ENCODE peak calls at places on chromosomes 1 and 21, in four cellular contexts. One of them, this sample, is unnamed.

GRCh38 chr21:16870116-16870515 is 642.7 kb upstream of the CXADR start:
- DNase-seq in MG63: no peak
- DNase-seq in CD8-positive, alpha-beta T cell: no peak
- DNase-seq in body of pancreas: no peak
- DNase-seq in this sample: peak

GRCh38 chr1:210264521-210265380 is 32.2 kb downstream of the SERTAD4 start:
- DNase-seq in body of pancreas: no peak
- DNase-seq in CD8-positive, alpha-beta T cell: no peak
- DNase-seq in MG63: no peak
- DNase-seq in this sample: no peak

GRCh38 chr1:16348414-16349182 is 3.7 kb downstream of the FBXO42 start:
- DNase-seq in body of pancreas: no peak
- DNase-seq in CD8-positive, alpha-beta T cell: no peak
- DNase-seq in MG63: no peak
- DNase-seq in this sample: peak

GRCh38 chr1:155540000-155540874 is 22.4 kb downstream of the ASH1L start:
- DNase-seq in CD8-positive, alpha-beta T cell: no peak
- DNase-seq in MG63: no peak
- DNase-seq in body of pancreas: no peak
- DNase-seq in this sample: no peak

GRCh38 chr21:33751120-33751519 is 108.8 kb downstream of the ITSN1 start:
- DNase-seq in MG63: no peak
- DNase-seq in body of pancreas: no peak
- DNase-seq in CD8-positive, alpha-beta T cell: no peak
- DNase-seq in this sample: peak

GRCh38 chr1:68600049-68600661 is 103.3 kb upstream of the DEPDC1 start:
- DNase-seq in MG63: no peak
- DNase-seq in body of pancreas: peak
- DNase-seq in CD8-positive, alpha-beta T cell: no peak
- DNase-seq in this sample: no peak

GRCh38 chr1:150221552-150221951 is 14.4 kb downstream of the ANP32E start:
- DNase-seq in MG63: no peak
- DNase-seq in body of pancreas: no peak
- DNase-seq in CD8-positive, alpha-beta T cell: no peak
- DNase-seq in this sample: no peak

GRCh38 chr1:209641216-209642181 is 10.7 kb downstream of the LAMB3 start:
- DNase-seq in MG63: no peak
- DNase-seq in CD8-positive, alpha-beta T cell: no peak
- DNase-seq in body of pancreas: peak
- DNase-seq in this sample: no peak

GRCh38 chr21:15928196-15928595 is 198.4 kb downstream of the USP25 start:
- DNase-seq in MG63: no peak
- DNase-seq in body of pancreas: no peak
- DNase-seq in CD8-positive, alpha-beta T cell: no peak
- DNase-seq in this sample: no peak

GRCh38 chr21:30448514-30448913 is 8.4 kb downstream of the KRTAP15-1 start:
- DNase-seq in MG63: no peak
- DNase-seq in CD8-positive, alpha-beta T cell: no peak
- DNase-seq in body of pancreas: no peak
- DNase-seq in this sample: no peak

GRCh38 chr1:27144920-27145661 is 9.8 kb downstream of the SLC9A1 start:
- DNase-seq in CD8-positive, alpha-beta T cell: no peak
- DNase-seq in MG63: peak
- DNase-seq in body of pancreas: no peak
- DNase-seq in this sample: peak

DNA sequence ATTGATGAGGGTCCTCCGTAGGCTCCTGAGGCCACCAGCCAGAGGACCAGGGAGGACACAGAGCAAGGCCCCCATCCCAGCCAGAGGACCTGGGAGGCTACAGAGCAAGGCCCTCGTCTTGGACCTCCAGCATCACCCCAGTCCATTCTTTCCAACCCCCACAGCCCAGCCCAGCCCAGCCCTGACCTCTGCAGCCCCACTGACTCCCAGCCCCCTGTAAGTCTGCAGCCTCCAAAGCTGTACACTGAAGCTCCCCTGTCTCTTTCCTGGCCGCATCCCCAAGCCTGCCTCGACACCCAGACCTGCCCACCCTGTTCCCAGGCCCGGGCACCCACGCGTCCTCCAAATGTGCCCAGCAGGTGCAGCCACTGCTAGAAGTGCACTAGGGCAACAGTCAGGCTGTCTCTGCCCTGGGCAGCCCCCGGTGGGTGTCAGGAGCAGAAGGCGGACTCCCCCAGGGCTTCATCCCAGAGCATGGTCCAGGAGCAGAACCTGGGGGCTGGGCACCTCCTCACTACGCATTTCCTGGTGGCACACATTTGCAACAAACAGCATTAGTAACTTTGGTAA is 2.1 kb downstream of the DVL1 start:
- DNase-seq in body of pancreas: no peak
- DNase-seq in CD8-positive, alpha-beta T cell: no peak
- DNase-seq in MG63: no peak
- DNase-seq in this sample: no peak
- H3K4me3 ChIP-seq in body of pancreas: no peak
- H3K4me3 ChIP-seq in CD8-positive, alpha-beta T cell: no peak
- H3K4me3 ChIP-seq in MG63: peak
- H3K4me3 ChIP-seq in this sample: peak

DNA sequence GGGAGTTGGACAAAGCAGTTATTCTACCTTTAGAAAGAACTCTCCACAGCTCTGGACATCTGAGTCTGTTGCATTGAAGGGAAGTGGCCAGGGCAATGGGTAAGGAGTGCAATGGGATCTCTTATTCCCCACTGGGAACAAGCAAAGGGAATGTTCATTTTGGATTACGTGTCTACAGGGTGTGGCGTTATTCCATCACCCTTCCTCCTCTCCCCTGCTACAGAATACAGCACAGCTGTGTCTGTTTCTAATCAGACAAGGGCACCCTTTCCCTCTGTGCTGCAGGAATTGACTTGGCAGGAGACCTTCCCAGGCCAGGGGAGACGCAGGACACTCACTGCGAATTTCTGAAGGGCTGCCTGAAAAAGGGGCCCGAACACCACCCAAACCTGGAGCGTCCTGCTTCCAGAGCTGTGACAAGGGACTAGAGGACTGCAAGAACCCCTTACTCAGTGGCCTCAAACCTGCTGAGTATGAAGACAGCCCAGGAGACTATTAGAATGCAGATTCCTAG is 163.6 kb upstream of the RAB4A start:
- DNase-seq in CD8-positive, alpha-beta T cell: no peak
- DNase-seq in MG63: no peak
- DNase-seq in body of pancreas: no peak
- DNase-seq in this sample: no peak
- H3K4me3 ChIP-seq in CD8-positive, alpha-beta T cell: no peak
- H3K4me3 ChIP-seq in MG63: no peak
- H3K4me3 ChIP-seq in body of pancreas: no peak
- H3K4me3 ChIP-seq in this sample: no peak

DNA sequence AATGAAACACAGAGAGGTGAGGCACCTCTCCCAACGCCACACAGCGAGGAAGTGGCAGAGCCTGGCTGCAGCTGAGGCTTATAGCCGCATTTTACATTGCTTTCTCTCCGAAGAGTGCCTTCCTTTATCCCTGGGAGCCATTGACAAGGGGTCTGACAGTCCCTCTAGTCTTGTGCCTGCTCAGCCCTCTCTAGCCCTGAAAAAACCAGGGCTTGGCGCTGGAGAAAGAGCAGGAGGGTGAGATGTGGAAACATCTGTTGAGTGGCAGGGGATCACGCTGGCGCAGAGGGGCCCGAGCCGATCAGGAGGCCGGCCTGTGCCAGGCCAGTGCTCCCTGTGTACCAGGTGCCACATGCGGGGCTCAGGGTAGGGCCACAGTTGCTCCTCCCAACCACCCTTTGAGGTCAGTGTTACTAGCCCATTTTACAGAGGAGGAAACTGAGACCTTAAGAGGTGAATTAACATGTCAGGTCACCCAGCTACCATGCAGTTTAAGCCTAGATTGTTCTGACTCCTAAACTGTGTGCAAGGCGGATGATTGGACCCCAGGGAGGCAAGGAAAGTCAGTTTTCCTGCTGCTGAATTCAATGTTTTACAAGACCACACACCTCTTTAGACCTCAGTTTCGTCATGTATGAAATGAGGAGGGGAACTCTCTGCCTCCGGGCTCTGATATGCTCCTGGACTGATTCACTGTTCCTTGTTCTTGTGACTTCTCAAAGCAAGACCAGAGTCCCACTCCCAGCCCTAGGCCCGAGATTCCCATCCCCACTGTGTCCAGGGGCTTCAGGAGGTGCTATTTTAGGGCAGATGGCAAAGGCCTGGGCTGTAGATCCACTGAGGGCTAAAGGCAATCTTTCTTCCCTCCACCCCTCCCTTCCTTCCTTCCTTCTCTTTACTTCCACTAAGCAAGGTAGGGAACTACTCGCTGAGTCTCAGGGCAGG is 28.0 kb upstream of the RUNX3 start:
- DNase-seq in MG63: no peak
- DNase-seq in body of pancreas: no peak
- DNase-seq in CD8-positive, alpha-beta T cell: no peak
- DNase-seq in this sample: no peak
- H3K4me3 ChIP-seq in MG63: no peak
- H3K4me3 ChIP-seq in body of pancreas: no peak
- H3K4me3 ChIP-seq in CD8-positive, alpha-beta T cell: no peak
- H3K4me3 ChIP-seq in this sample: no peak

DNA sequence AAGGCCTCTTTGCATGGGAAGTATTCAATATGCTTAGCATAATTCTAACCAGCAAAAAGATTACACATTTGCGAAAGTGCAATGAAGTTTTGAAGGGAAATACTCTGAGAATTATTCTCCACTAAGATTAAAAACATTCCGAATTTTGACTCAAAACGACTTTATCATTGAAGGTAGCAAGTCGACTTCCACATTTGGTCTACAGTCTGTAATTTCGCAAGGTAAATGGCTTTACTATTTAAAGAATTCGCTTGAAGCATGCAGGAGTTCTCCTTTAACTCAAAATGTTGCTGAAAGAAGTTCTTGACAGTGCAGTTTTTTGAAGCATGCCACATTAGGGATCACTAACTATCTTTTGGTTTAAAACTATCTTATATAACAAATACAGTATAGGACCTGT is 161.0 kb upstream of the HP1BP3 start:
- DNase-seq in MG63: no peak
- DNase-seq in CD8-positive, alpha-beta T cell: no peak
- DNase-seq in body of pancreas: no peak
- DNase-seq in this sample: no peak
- H3K4me3 ChIP-seq in MG63: no peak
- H3K4me3 ChIP-seq in CD8-positive, alpha-beta T cell: no peak
- H3K4me3 ChIP-seq in body of pancreas: no peak
- H3K4me3 ChIP-seq in this sample: no peak

GRCh38 chr1:234997201-234998173 is 131.2 kb downstream of the TOMM20 start:
- DNase-seq in MG63: peak
- DNase-seq in CD8-positive, alpha-beta T cell: no peak
- DNase-seq in body of pancreas: peak
- DNase-seq in this sample: peak
- H3K4me3 ChIP-seq in MG63: no peak
- H3K4me3 ChIP-seq in CD8-positive, alpha-beta T cell: no peak
- H3K4me3 ChIP-seq in body of pancreas: no peak
- H3K4me3 ChIP-seq in this sample: no peak

DNA sequence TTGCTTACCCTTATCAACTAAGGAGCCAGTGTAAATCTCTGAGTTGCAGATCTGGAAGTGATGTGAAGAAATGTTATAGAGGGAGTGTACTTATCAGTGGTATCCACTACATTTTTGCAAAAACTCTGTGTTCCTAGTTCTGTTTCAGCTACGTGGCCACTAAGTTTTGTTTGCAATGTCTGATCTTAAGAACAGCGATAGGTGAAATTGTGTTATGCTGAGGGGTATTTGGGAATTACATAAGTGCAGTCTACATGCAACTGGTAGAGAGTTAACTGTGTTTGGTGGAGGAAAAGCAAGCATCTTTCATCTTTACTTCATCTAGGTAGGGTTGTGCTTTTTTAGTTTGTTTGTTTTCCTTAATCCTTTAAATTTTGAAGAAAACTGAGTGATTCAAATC is 198.8 kb upstream of the SGIP1 start:
- DNase-seq in CD8-positive, alpha-beta T cell: no peak
- DNase-seq in MG63: no peak
- DNase-seq in body of pancreas: no peak
- DNase-seq in this sample: no peak
- H3K4me3 ChIP-seq in CD8-positive, alpha-beta T cell: peak
- H3K4me3 ChIP-seq in MG63: no peak
- H3K4me3 ChIP-seq in body of pancreas: no peak
- H3K4me3 ChIP-seq in this sample: peak

GRCh38 chr1:206472886-206473285 is 2.6 kb downstream of the IKBKE start:
- DNase-seq in MG63: no peak
- DNase-seq in body of pancreas: no peak
- DNase-seq in CD8-positive, alpha-beta T cell: no peak
- DNase-seq in this sample: no peak
- H3K4me3 ChIP-seq in MG63: no peak
- H3K4me3 ChIP-seq in body of pancreas: no peak
- H3K4me3 ChIP-seq in CD8-positive, alpha-beta T cell: no peak
- H3K4me3 ChIP-seq in this sample: no peak

DNA sequence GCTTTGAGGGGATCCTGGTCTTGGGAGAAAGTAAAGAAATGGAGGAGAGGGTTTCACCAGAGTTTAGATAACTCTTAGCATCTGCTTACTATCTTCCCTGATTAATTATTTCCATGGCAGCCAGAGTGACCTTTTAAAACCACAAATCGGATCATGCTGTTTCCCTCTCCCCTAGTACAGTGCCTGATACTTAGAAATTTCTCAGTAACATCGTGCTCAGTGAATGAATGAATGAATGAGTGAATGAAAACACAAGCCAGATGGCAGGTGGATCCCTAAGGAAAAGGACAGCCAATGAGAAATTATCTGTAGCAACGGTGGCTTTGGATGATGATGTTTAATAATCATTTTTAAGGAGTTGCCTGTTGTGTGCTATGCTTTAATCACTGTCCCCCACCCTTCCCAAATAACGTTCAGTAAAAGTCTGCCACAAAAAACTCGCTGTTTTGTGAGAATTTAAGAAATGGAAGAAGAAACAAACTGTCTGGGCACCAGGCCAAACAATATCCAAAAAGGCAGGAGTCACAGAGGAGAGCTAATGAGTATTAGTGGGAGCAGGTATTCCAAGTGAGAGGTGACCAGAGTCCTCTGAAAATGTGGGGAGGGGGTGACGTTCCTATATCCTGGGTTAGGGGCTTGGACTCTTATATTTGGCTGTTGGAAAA is 737 bp upstream of the SMAP2 start:
- DNase-seq in body of pancreas: no peak
- DNase-seq in MG63: no peak
- DNase-seq in CD8-positive, alpha-beta T cell: no peak
- DNase-seq in this sample: no peak
- H3K4me3 ChIP-seq in body of pancreas: no peak
- H3K4me3 ChIP-seq in MG63: peak
- H3K4me3 ChIP-seq in CD8-positive, alpha-beta T cell: peak
- H3K4me3 ChIP-seq in this sample: no peak

GRCh38 chr1:200897188-200897710 is 2.5 kb downstream of the INAVA start:
- DNase-seq in body of pancreas: peak
- DNase-seq in MG63: no peak
- DNase-seq in CD8-positive, alpha-beta T cell: no peak
- DNase-seq in this sample: no peak
- H3K4me3 ChIP-seq in body of pancreas: no peak
- H3K4me3 ChIP-seq in MG63: no peak
- H3K4me3 ChIP-seq in CD8-positive, alpha-beta T cell: no peak
- H3K4me3 ChIP-seq in this sample: no peak

DNA sequence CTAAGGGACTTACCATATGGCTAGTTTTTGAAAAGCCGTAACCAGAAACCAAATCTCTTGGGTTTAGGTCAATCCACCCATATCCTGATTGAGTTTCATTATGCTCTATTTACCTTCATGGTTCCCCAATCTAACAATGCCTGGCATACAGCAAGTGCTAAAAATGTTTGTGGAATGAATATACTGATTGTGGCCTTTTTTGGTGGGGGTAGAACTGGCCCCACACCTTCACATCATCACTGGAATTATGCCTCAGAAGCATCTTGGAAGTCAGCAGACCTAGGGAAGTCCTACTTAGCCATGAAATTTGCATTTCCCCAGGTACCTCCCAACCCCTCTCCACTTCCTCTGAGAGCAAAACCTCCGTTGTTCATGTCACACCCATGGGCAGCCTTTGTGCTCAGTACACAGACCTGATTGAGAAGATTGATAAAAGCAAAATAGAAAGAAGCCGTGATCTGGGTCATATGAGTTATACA is 17.8 kb upstream of the SLAMF1 start:
- DNase-seq in CD8-positive, alpha-beta T cell: no peak
- DNase-seq in MG63: no peak
- DNase-seq in body of pancreas: no peak
- DNase-seq in this sample: no peak
- H3K4me3 ChIP-seq in CD8-positive, alpha-beta T cell: no peak
- H3K4me3 ChIP-seq in MG63: no peak
- H3K4me3 ChIP-seq in body of pancreas: no peak
- H3K4me3 ChIP-seq in this sample: no peak

This sample was measured in AG09309.